ENCODE peak calls at places on chromosomes 7 and 10, in five cellular contexts. X is body of pancreas, H is left ventricle myocardium inferior, Q is transverse colon, R is SJCRH30. P is an unnamed sample. For H3K36me3 and H3K27me3, the result is how much of the 10 kb centered on the place peaks cover.

GRCh38 chr10:119039161-119039560 is 9.6 kb downstream of the NANOS1 start:
- DNase-seq in H (no peak), R (no peak), X (no peak), Q (no peak), P (no peak)

GRCh38 chr7:45713669-45714520 is 139.7 kb downstream of the ADCY1 start:
- DNase-seq in H (no peak), R (no peak), X (no peak), Q (no peak), P (no peak)

GRCh38 chr10:34017281-34017680 is 682.8 kb upstream of the NRP1 start:
- DNase-seq in X (no peak), H (no peak), R (no peak), Q (no peak), P (peak)

GRCh38 chr7:50628469-50629084 is 63.4 kb upstream of the DDC start:
- DNase-seq in X (no peak), Q (no peak), H (no peak), R (no peak), P (peak)

GRCh38 chr7:87628780-87629569 is 777 bp downstream of the RUNDC3B start:
- DNase-seq in R (no peak), H (no peak), Q (peak), X (peak), P (peak)

GRCh38 chr10:35870665-35871310 is 228.7 kb upstream of the FZD8 start:
- DNase-seq in H (no peak), Q (no peak), X (no peak), R (peak), P (no peak)

GRCh38 chr7:155198901-155199845 is 98.5 kb upstream of the INSIG1 start:
- DNase-seq in Q (no peak), R (no peak), H (no peak), X (no peak), P (no peak)

GRCh38 chr7:42012786-42013360 is 224.1 kb downstream of the GLI3 start:
- DNase-seq in H (no peak), X (no peak), Q (no peak), R (no peak), P (no peak)

GRCh38 chr7:149833495-149834130 is 4.6 kb upstream of the ZNF862 start:
- DNase-seq in X (no peak), Q (no peak), H (no peak), R (no peak), P (no peak)

GRCh38 chr10:118977864-118978263 is 51.6 kb upstream of the NANOS1 start:
- DNase-seq in X (no peak), Q (no peak), R (no peak), H (no peak), P (no peak)

GRCh38 chr7:32194537-32194936 is 124.3 kb upstream of the PDE1C start:
- DNase-seq in X (no peak), H (no peak), Q (no peak), R (no peak), P (no peak)

GRCh38 chr7:51160990-51161615 is 155.5 kb downstream of the COBL start:
- DNase-seq in X (peak), R (peak), Q (peak), H (peak), P (peak)

GRCh38 chr7:37927739-37928444 is 7.5 kb downstream of the EPDR1 start:
- DNase-seq in X (no peak), R (no peak), H (no peak), Q (no peak), P (no peak)

GRCh38 chr7:122884186-122884585 is 2.1 kb downstream of the CADPS2 start:
- DNase-seq in R (no peak), H (no peak), X (peak), Q (no peak), P (no peak)

GRCh38 chr10:71708301-71708703 is 11.3 kb downstream of the C10orf105 start:
- DNase-seq in H (peak), R (peak), X (peak), Q (peak), P (peak)

GRCh38 chr10:34196058-34196433 is 619.0 kb downstream of the PARD3 start:
- DNase-seq in H (no peak), R (no peak), X (no peak), Q (no peak), P (no peak)

GRCh38 chr7:125423444-125424155 is 494.0 kb upstream of the POT1 start:
- DNase-seq in H (no peak), Q (no peak), X (no peak), R (no peak), P (no peak)

GRCh38 chr7:118079369-118079768 is 104.6 kb upstream of the LSM8 start:
- DNase-seq in R (no peak), H (no peak), Q (no peak), X (no peak), P (no peak)

GRCh38 chr7:110371709-110372108 is 719.2 kb upstream of the LRRN3 start:
- DNase-seq in R (no peak), Q (no peak), H (no peak), X (no peak), P (no peak)

GRCh38 chr10:99329891-99330674 is 927 bp downstream of the CNNM1 start:
- DNase-seq in R (no peak), X (peak), H (no peak), Q (no peak), P (peak)

GRCh38 chr7:44079221-44080021 is 2.9 kb downstream of the POLM start:
- DNase-seq in H (no peak), Q (no peak), R (no peak), X (no peak), P (no peak)
- H3K36me3 ChIP-seq in H (half or more), Q (under half), R (under half), X (under half), P (under half)

GRCh38 chr10:31320598-31321211 is 1.7 kb downstream of the ZEB1 start:
- DNase-seq in Q (peak), R (peak), H (peak), X (peak), P (peak)
- H3K27me3 ChIP-seq in Q (under half), R (under half), H (under half), X (under half), P (under half)

DNA sequence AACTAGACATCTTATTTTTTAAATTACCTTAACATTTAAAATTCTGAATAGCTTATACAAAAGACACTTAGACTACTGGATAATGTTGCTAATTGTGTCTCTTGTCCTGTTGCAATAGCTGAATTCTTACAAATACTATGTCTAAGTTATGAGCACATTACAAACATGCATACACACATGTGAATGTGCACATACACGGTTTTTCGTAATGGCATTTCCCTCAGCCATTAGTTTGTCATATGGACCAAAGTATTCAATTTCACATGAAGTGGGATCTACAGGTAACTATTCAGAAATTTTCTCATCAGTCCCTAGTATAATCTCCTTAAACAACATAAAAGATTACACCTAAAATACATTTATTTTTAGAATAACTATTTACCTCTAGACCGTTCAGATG is 178.6 kb upstream of the BET1 start:
- DNase-seq in Q (no peak), H (no peak), R (no peak), X (no peak), P (no peak)
- H3K27ac ChIP-seq in Q (peak), H (peak), R (peak), X (no peak), P (no peak)

GRCh38 chr7:130380861-130381455 is 664 bp downstream of the CPA1 start:
- DNase-seq in Q (no peak), X (peak), H (no peak), R (no peak), P (no peak)
- H3K36me3 ChIP-seq in Q (under half), X (under half), H (under half), R (under half), P (under half)

GRCh38 chr7:30723776-30724175 is 28.2 kb upstream of the INMT start:
- DNase-seq in H (no peak), R (no peak), X (no peak), Q (no peak), P (peak)
- H3K27me3 ChIP-seq in H (under half), R (under half), X (under half), Q (under half), P (under half)

GRCh38 chr10:73639286-73639685 is 2.0 kb downstream of the MYOZ1 start:
- DNase-seq in X (no peak), Q (no peak), R (no peak), H (no peak), P (no peak)
- H3K27ac ChIP-seq in X (no peak), Q (no peak), R (no peak), H (no peak), P (no peak)

DNA sequence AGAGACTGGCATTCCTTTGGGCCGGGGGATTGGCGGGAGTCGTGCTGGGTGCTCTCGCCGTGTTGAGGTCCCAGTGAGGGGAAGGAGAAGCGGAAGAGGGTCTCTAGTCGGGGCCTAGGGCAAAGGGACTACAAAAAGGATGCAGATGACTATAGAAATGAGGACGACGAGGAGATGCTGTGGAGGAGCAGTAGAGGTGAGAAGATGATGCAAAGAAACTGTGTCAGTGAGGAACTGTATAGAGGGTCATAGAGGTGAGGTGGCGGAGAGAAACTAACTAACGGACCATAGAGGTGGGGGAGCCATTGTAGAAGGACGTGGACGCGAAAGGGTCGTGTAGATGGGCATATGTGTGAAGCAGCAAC is 324 bp downstream of the TWNK start:
- DNase-seq in X (no peak), Q (no peak), R (no peak), H (no peak), P (no peak)
- H3K36me3 ChIP-seq in X (under half), Q (under half), R (under half), H (under half), P (half or more)

DNA sequence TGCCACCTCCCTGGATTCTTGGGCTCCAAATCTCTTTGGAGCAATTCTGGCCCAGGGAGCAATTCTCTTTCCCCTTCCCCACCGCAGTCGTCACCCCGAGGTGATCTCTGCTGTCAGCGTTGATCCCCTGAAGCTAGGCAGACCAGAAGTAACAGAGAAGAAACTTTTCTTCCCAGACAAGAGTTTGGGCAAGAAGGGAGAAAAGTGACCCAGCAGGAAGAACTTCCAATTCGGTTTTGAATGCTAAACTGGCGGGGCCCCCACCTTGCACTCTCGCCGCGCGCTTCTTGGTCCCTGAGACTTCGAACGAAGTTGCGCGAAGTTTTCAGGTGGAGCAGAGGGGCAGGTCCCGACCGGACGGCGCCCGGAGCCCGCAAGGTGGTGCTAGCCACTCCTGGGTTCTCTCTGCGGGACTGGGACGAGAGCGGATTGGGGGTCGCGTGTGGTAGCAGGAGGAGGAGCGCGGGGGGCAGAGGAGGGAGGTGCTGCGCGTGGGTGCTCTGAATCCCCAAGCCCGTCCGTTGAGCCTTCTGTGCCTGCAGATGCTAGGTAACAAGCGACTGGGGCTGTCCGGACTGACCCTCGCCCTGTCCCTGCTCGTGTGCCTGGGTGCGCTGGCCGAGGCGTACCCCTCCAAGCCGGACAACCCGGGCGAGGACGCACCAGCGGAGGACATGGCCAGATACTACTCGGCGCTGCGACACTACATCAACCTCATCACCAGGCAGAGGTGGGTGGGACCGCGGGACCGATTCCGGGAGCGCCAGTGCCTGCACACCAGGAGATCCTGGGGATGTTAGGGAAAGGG is 913 bp downstream of the NPY start:
- DNase-seq in Q (no peak), X (no peak), H (no peak), R (no peak), P (peak)
- H3K27me3 ChIP-seq in Q (half or more), X (under half), H (half or more), R (under half), P (under half)

GRCh38 chr7:130902755-130903357 is 168.8 kb upstream of the KLF14 start:
- DNase-seq in R (no peak), X (no peak), Q (no peak), H (no peak), P (no peak)
- H3K27ac ChIP-seq in R (no peak), X (peak), Q (peak), H (peak), P (no peak)

GRCh38 chr7:4789194-4790077 is 14.0 kb downstream of the AP5Z1 start:
- DNase-seq in Q (no peak), H (no peak), X (no peak), R (no peak), P (no peak)
- H3K36me3 ChIP-seq in Q (under half), H (half or more), X (under half), R (under half), P (under half)